ENCODE peak calls at places on chromosomes 7 and 10, in six cellular contexts. R, V, K, P, U and Q are unnamed samples.

GRCh38 chr7:135672560-135673359 is 10.4 kb downstream of the STMP1 start:
- DNase-seq in K (no peak), P (peak), R (no peak), V (peak), U (peak), Q (peak)

GRCh38 chr7:155471728-155472127 is 13.8 kb downstream of the EN2 start:
- DNase-seq in K (no peak), R (no peak), V (no peak), U (no peak), P (no peak), Q (no peak)

GRCh38 chr7:112233048-112233697 is 26.7 kb downstream of the ZNF277 start:
- DNase-seq in U (no peak), K (no peak), V (peak), P (no peak), R (no peak), Q (no peak)

GRCh38 chr10:132844069-132844809 is 58.3 kb upstream of the NKX6-2 start:
- DNase-seq in U (no peak), V (no peak), K (no peak), R (no peak), P (no peak), Q (no peak)

GRCh38 chr10:21526952-21527633 is 1.6 kb upstream of the SKIDA1 start:
- DNase-seq in R (no peak), U (no peak), P (peak), V (peak), K (peak), Q (no peak)

GRCh38 chr7:46557295-46557711 is 636.2 kb upstream of the IGFBP3 start:
- DNase-seq in V (no peak), R (no peak), U (no peak), P (no peak), K (no peak), Q (no peak)

GRCh38 chr10:35259769-35260397 is 76.4 kb upstream of the CCNY start:
- DNase-seq in R (no peak), V (peak), P (no peak), K (no peak), U (no peak), Q (no peak)

GRCh38 chr7:450741-451140 is 68.9 kb downstream of the PDGFA start:
- DNase-seq in V (no peak), R (no peak), P (no peak), K (no peak), U (no peak), Q (no peak)

GRCh38 chr10:131082991-131083465 is 228.5 kb downstream of the TCERG1L start:
- DNase-seq in R (no peak), K (no peak), V (no peak), U (no peak), P (no peak), Q (peak)

GRCh38 chr10:1426786-1427185 is 310.5 kb downstream of the ADARB2 start:
- DNase-seq in R (peak), P (no peak), U (no peak), V (no peak), K (no peak), Q (no peak)

GRCh38 chr10:74917481-74918077 is 91.2 kb downstream of the KAT6B start:
- DNase-seq in P (no peak), U (no peak), R (no peak), V (peak), K (no peak), Q (no peak)

GRCh38 chr10:131974034-131974817 is 7.5 kb downstream of the BNIP3 start:
- DNase-seq in V (no peak), P (no peak), U (no peak), R (no peak), K (no peak), Q (no peak)

GRCh38 chr10:119078422-119079179 is 2.0 kb downstream of the EIF3A start:
- DNase-seq in K (no peak), P (no peak), U (no peak), R (no peak), V (no peak), Q (no peak)

DNA sequence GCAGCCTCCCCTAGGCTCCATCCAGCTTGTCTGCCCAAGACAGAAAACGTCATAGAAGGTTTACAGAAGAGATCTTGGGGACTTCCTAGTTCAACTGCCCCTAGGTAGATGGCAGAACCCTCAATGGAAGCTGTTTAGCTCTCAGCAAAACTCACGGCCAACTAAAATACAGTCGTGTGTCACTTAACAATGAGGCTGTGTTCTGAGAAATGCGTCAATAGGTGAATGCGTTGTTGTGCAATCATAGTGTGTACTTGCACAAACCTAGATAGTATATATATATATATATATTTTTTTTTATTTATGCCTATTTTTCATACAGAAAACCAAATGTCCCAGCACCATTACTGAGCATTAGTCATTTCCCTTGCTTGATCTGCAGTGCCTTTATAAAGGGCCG is 100.4 kb upstream of the SH2B2 start:
- DNase-seq in P (no peak), U (no peak), V (peak), K (no peak), R (no peak), Q (no peak)
- H3K4me3 ChIP-seq in P (no peak), U (no peak), V (no peak), K (no peak), R (no peak), Q (no peak)

GRCh38 chr10:102396751-102397151 is 1.2 kb downstream of the NFKB2 start:
- DNase-seq in V (no peak), K (no peak), U (no peak), P (no peak), R (no peak), Q (no peak)
- H3K4me3 ChIP-seq in V (peak), K (peak), U (peak), P (no peak), R (no peak), Q (no peak)

GRCh38 chr7:76303057-76303828 is 770 bp downstream of the HSPB1 start:
- DNase-seq in V (peak), U (peak), K (peak), P (peak), R (no peak), Q (peak)
- H3K4me3 ChIP-seq in V (peak), U (peak), K (peak), P (peak), R (peak), Q (peak)

DNA sequence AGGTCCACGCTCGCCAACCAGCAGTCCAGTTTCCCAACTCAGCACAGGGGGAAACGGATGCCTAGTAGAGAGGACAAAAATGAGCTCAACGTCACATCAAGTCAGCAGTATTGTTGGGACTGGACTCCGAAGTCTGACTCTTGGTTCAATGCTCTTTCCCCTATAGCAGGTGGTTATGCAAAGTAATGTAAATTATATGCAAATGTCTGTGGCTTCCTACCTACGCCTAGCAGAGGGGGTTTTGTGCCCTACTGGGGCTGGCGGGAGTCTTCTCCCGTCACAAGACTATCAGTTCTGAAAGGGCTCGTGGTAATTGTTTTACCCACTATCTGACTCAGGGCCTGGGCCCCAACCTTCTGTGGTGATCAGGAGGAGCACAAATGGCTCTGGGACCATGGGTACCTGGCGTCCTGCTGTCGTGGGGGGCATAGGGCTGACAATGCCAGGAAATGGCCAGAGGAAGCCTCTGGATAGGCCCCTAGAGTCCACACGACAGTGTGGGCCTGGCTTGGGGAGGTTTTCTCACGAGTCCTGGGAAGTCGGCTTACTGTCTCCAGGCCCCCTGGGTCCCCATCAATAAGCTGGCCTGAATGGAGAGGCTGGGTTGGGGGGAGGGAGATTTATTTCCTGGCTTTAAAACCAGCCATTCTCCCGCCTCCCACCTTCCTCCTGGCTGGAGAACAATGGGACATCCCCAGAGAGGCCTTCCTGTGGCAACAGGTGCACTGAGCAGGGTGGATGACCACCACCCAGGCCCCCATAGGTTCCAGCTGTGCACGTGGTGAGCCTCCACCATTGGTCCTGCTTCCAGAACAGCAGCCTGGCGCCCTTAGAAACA is 41.8 kb downstream of the UNC5B start:
- DNase-seq in V (no peak), U (no peak), R (no peak), K (no peak), P (no peak), Q (no peak)
- H3K4me3 ChIP-seq in V (no peak), U (no peak), R (no peak), K (no peak), P (no peak), Q (no peak)

DNA sequence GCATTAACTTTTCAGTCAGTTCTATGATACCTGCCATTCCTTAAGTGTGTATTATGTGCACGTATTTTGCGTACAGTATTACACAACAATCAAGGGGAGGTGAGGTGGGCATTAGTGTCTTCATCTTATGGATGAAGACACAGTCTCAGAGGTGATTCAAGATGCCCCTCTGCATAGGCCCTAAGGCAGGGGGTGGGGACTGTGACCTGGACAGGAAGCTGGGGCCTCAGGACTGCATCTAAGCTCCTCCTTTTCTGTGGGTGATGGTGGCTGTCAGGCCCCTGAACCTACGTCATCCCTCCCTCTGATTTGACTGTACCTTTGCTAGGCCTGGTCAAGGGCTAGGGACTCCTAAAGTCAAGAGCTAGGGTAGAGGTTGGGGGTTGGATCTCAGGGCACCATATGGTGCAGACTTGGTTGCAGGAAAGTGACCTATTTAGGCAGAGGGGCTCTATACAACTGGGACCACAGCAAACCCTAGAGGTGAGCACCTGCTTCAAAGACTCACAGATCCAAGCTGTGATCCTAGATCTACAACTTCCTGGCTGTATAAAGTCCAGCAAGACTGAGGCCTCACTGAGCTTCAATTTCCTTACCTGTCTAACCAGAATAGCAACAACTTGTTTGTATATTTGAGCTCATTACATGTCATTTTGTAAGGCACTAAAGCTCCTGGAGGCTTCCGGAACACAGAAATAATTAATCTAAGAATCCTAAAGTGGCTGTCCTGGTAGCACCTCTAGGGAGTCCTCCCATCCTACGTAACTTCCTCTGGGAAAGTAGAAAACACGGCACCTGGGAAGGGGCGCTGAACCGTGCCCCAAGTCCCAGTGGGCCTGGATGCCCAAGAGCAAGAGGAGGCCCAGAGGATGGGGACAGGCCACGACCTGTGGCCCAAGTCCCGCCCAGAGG is 39.1 kb downstream of the HK1 start:
- DNase-seq in P (no peak), U (peak), K (no peak), V (no peak), R (no peak), Q (no peak)
- H3K4me3 ChIP-seq in P (peak), U (peak), K (peak), V (peak), R (peak), Q (peak)

DNA sequence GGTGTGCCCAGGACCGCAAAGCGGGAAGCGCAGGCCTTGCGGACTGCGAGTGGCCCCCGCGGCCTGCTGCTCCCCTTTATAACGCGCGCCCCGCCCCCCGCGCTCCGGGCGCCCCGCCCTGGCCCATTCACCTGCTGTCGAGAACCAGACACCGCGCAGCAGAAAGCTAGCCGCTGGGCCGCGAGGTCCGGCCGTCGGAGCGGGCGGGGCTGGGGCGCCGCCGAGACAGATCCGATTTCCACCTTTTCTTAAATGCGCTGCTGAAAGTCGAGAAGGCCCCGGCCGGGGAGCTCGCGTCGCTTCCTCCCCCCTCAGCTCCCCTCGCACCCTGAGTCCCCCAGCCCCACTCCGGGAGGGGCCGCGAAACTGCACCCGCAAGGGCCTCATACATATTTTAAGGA is 170.3 kb downstream of the NRF1 start:
- DNase-seq in K (no peak), P (no peak), R (no peak), U (no peak), V (no peak), Q (no peak)
- H3K4me3 ChIP-seq in K (no peak), P (no peak), R (no peak), U (no peak), V (no peak), Q (no peak)

DNA sequence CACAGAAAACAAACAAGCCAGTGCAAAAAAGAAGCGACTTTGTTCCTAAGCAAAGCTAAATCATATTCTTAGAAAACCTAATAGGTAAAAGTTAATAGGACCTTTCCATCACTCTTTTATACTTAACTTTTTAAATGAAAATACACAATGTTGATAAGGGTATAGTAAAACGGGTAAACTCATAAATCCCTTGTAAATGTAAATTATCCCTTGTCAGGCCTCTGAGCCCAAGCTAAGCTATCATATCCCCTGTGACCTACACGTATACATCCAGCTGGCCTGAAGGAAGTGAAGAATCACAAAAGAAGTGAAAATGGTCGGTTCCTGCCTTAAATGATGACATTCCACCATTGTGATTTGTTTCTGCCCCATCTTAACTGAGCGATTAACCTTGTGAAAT is 76.4 kb downstream of the GSAP start:
- DNase-seq in U (no peak), K (no peak), R (no peak), V (no peak), P (no peak), Q (no peak)
- H3K4me3 ChIP-seq in U (no peak), K (no peak), R (no peak), V (no peak), P (no peak), Q (no peak)